ENCODE peak calls at places on chromosomes 11 and 22, in seven cellular contexts. V is stomach, Y is ovary, Z is prostate gland, H is uterus, E is GM12891, C is lower leg skin. W is an unnamed sample.

GRCh38 chr11:104105155-104105554 is 58.8 kb downstream of the PDGFD start:
- DNase-seq in E (no peak), V (no peak), Y (no peak), C (no peak), Z (no peak), H (no peak), W (no peak)

GRCh38 chr11:127392575-127392974 is 392.0 kb upstream of the KIRREL3 start:
- DNase-seq in E (no peak), Z (no peak), H (no peak), V (no peak), Y (no peak), C (no peak), W (no peak)

GRCh38 chr11:95339554-95339953 is 108.6 kb upstream of the SESN3 start:
- DNase-seq in H (no peak), C (no peak), E (no peak), V (no peak), Z (no peak), Y (no peak), W (no peak)

GRCh38 chr22:46971141-46971775 is 208.8 kb downstream of the TBC1D22A start:
- DNase-seq in Z (no peak), H (no peak), V (no peak), Y (peak; percentile 60), C (peak; percentile 32), E (no peak), W (no peak)

GRCh38 chr11:61917357-61918109 is at the start of gene RAB3IL1:
- DNase-seq in Z (no peak), Y (peak; percentile 81), E (peak; percentile 41), C (peak; percentile 63), H (peak; percentile 65), V (peak; percentile 56), W (peak; percentile 74)

GRCh38 chr22:42938976-42939375 is 76.0 kb downstream of the PACSIN2 start:
- DNase-seq in H (no peak), E (no peak), Z (peak; percentile 76), Y (no peak), C (no peak), V (no peak), W (peak; percentile 38)

GRCh38 chr11:90310210-90310609 is 87.4 kb upstream of the CHORDC1 start:
- DNase-seq in E (no peak), Y (no peak), Z (no peak), V (no peak), H (no peak), C (no peak), W (no peak)

GRCh38 chr11:82653752-82654151 is 79.9 kb downstream of the FAM181B start:
- DNase-seq in H (no peak), Z (no peak), C (no peak), Y (no peak), E (no peak), V (no peak), W (no peak)

GRCh38 chr11:61080986-61081590 is 21.2 kb upstream of the CD5 start:
- DNase-seq in C (no peak), Z (no peak), V (no peak), Y (no peak), E (no peak), H (no peak), W (peak; percentile 44)

GRCh38 chr11:9160166-9160565 is 68.8 kb upstream of the SCUBE2 start:
- DNase-seq in V (no peak), E (no peak), H (no peak), Y (no peak), Z (no peak), C (no peak), W (no peak)

GRCh38 chr22:23282089-23282501 is 101.8 kb downstream of the BCR start:
- DNase-seq in E (no peak), V (peak; percentile 81), H (peak; percentile 74), Y (peak; percentile 53), Z (peak; percentile 85), C (peak; percentile 78), W (peak; percentile 75)

GRCh38 chr22:49103314-49104052 is 724.2 kb downstream of the BRD1 start:
- DNase-seq in Y (no peak), H (no peak), C (no peak), E (no peak), V (no peak), Z (no peak), W (peak; percentile 2)

GRCh38 chr22:24942301-24942700 is 4.2 kb downstream of the LHFPL7 start:
- DNase-seq in E (no peak), Y (no peak), V (peak; percentile 53), Z (no peak), H (no peak), C (no peak), W (no peak)

GRCh38 chr11:60905551-60906113 is 753 bp downstream of the PRPF19 start:
- DNase-seq in C (no peak), H (no peak), E (no peak), Z (peak; percentile 39), Y (no peak), V (no peak), W (no peak)

GRCh38 chr11:43957571-43957970 is 15.1 kb downstream of the C11orf96 start:
- DNase-seq in E (no peak), V (no peak), Y (no peak), Z (no peak), C (no peak), H (no peak), W (no peak)

GRCh38 chr11:115590254-115590653 is 86.0 kb upstream of the CADM1 start:
- DNase-seq in Z (no peak), E (no peak), H (no peak), V (no peak), Y (no peak), C (no peak), W (no peak)

GRCh38 chr11:122910775-122911174 is 28.2 kb downstream of the JHY start:
- DNase-seq in C (no peak), Z (no peak), V (no peak), Y (no peak), H (no peak), E (no peak), W (no peak)

GRCh38 chr22:26367402-26368245 is 61.4 kb upstream of the ASPHD2 start:
- DNase-seq in V (peak; percentile 41), Y (no peak), C (no peak), Z (no peak), H (no peak), E (peak; percentile 42), W (peak; percentile 52)

GRCh38 chr11:76562541-76562940 is 108.0 kb downstream of the LRRC32 start:
- DNase-seq in E (no peak), Y (no peak), C (no peak), H (no peak), V (no peak), Z (no peak), W (no peak)

GRCh38 chr22:20656516-20656901 is 117.4 kb upstream of the SERPIND1 start:
- DNase-seq in Y (no peak), C (no peak), Z (no peak), V (no peak), E (no peak), H (no peak), W (no peak)

DNA sequence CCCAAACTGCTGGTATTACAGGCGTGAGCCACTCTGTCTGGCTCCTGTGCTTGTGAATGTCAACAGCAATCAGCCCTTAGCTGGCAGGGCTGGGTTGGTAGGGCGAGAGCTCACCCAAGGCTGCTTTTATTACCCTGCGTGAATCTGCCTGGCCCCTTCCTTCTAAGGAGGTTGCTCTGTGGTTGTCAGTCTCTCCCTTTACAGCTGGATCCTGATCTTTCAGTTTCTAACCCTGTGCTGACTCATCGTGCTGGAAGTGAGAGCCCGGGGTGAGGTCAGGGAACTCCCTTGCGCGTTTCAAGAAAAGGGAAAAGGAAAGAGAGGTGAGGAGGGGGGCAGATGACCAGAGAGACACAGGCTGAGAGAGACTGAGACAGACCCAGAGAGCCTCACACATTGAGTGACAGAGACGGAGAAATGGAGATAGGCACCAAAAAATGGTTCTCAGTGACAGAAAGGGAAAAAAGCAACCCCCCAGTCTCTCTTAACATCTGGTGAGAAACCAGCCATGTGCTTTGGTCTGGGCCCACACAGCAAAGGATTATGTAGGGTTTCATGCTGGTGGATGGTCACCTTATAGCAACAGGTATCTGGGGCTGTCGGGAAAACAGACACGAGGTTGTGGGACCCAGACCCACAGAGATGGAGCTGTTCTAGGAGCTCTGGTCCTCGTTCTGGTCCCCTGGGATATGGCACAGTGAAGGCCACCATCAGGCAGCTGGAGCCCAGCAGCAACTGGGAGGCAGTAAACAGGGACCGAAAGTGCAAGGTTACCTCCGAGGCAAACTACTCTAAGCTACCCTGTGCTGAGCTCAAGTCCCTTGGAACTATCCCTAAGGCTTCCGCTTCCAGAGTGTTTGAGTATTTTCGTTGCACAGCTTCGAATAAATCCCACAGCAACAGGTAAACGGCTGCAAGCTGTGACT is 2.5 kb downstream of the TCN2 start:
- DNase-seq in Z (no peak), C (peak; percentile 54), E (no peak), Y (peak; percentile 55), H (peak; percentile 75), V (peak; percentile 61), W (no peak)
- TF ChIP-seq POLR2A in Z (no peak), C (no peak), E (no peak), Y (no peak), H (no peak), V (no peak), W (peak; percentile 51)

GRCh38 chr11:118659956-118660645 is 19.3 kb downstream of the TREH start:
- DNase-seq in V (no peak), Y (no peak), E (no peak), C (no peak), Z (no peak), H (no peak), W (no peak)

GRCh38 chr11:118659314-118659939 is 20.0 kb downstream of the TREH start:
- DNase-seq in E (peak; percentile 96), H (peak; percentile 92), C (peak; percentile 86), Y (peak; percentile 95), V (peak; percentile 92), Z (peak; percentile 84), W (peak; percentile 91)

GRCh38 chr11:118662401-118663271 is 16.8 kb downstream of the TREH start:
- DNase-seq in Y (no peak), V (no peak), H (no peak), C (no peak), Z (no peak), E (no peak), W (no peak)

GRCh38 chr11:118661425-118662301 is 17.8 kb downstream of the TREH start:
- DNase-seq in E (no peak), Z (no peak), C (no peak), V (no peak), Y (no peak), H (no peak), W (no peak)

GRCh38 chr11:118660646-118661424 is 18.6 kb downstream of the TREH start:
- DNase-seq in H (no peak), V (no peak), Y (no peak), C (no peak), Z (no peak), E (no peak), W (peak; percentile 52)
- TF ChIP-seq POLR2A in H (no peak), V (no peak), Y (no peak), C (no peak), Z (no peak), E (no peak), W (no peak)

DNA sequence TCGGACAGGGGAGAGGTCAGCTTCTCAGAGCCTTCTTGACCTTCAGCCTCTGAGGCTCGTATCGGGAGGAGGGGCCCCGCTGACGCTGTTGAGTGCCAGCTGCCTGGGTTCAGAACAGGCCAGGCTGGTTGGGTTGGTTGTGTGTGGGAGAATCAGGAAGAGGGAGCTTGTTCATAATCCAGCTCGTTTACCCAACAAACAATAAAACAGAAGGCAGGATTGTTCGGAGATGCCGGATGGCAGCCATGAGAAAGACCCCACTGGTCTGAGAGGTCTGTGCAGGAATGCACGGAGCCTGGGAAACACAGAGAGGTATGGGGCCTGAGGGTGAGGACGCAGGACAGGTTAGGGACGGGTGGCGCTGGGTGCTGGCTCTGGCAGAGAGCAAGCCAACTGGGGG is 31.6 kb upstream of the SHANK2 start:
- DNase-seq in Y (no peak), Z (peak; percentile 93), C (peak; percentile 51), V (peak; percentile 94), E (no peak), H (no peak), W (no peak)
- TF ChIP-seq POLR2A in Y (no peak), Z (no peak), C (no peak), V (no peak), E (no peak), H (no peak), W (peak; percentile 34)

GRCh38 chr11:118059231-118059940 is 17.5 kb upstream of the TMPRSS4 start:
- DNase-seq in C (no peak), E (no peak), Y (no peak), H (no peak), V (no peak), Z (no peak), W (no peak)
- TF ChIP-seq POLR2A in C (no peak), E (no peak), Y (no peak), H (no peak), V (no peak), Z (no peak), W (no peak)